ENCODE peak calls at places on chromosomes 2 and 18, in six cellular contexts. U, P, Z, M, A and L are unnamed samples.

GRCh38 chr2:69734040-69734611 is 7.8 kb upstream of the ANXA4 start:
- DNase-seq in Z (no peak), M (peak), U (no peak), P (no peak), A (no peak), L (no peak)

GRCh38 chr2:50135841-50136240 is 896.1 kb downstream of the NRXN1 start:
- DNase-seq in P (no peak), M (no peak), A (no peak), U (no peak), Z (no peak), L (no peak)

GRCh38 chr2:10196275-10196892 is 73.8 kb downstream of the RRM2 start:
- DNase-seq in U (no peak), Z (no peak), M (no peak), A (no peak), P (no peak), L (no peak)

GRCh38 chr2:68667371-68667770 is 24.0 kb downstream of the PROKR1 start:
- DNase-seq in M (no peak), U (no peak), P (no peak), Z (no peak), A (no peak), L (no peak)

GRCh38 chr2:195106681-195107380 is 550.2 kb upstream of the SLC39A10 start:
- DNase-seq in A (no peak), Z (no peak), M (no peak), P (no peak), U (no peak), L (no peak)

GRCh38 chr2:200364620-200365019 is 58.1 kb downstream of the SPATS2L start:
- DNase-seq in P (no peak), U (no peak), Z (no peak), A (no peak), M (no peak), L (no peak)

GRCh38 chr2:239944706-239945551 is 80.2 kb downstream of the NDUFA10 start:
- DNase-seq in M (no peak), Z (peak), U (peak), P (peak), A (peak), L (peak)

GRCh38 chr2:20350105-20350712 is 435 bp downstream of the PUM2 start:
- DNase-seq in P (no peak), M (no peak), A (peak), Z (no peak), U (peak), L (no peak)

GRCh38 chr2:62920070-62920469 is 130.6 kb upstream of the OTX1 start:
- DNase-seq in U (no peak), A (no peak), M (no peak), P (no peak), Z (no peak), L (no peak)

GRCh38 chr2:224151680-224152310 is 112.7 kb upstream of the SERPINE2 start:
- DNase-seq in P (no peak), A (no peak), U (no peak), M (no peak), Z (no peak), L (no peak)

GRCh38 chr2:101902169-101902568 is 89.6 kb upstream of the IL1R2 start:
- DNase-seq in A (no peak), U (no peak), P (no peak), Z (no peak), M (no peak), L (no peak)

GRCh38 chr2:212228651-212229253 is 309.9 kb downstream of the ERBB4 start:
- DNase-seq in M (no peak), A (no peak), P (no peak), U (no peak), Z (no peak), L (no peak)

GRCh38 chr2:23385351-23385747 is 370 bp downstream of the KLHL29 start:
- DNase-seq in P (no peak), M (no peak), Z (no peak), A (peak), U (no peak), L (no peak)

GRCh38 chr2:134738150-134738865 is 19.5 kb upstream of the TMEM163 start:
- DNase-seq in Z (no peak), U (no peak), M (no peak), A (no peak), P (no peak), L (no peak)

GRCh38 chr2:85878719-85879390 is 9.9 kb downstream of the ST3GAL5 start:
- DNase-seq in M (no peak), A (no peak), Z (no peak), P (no peak), U (no peak), L (no peak)

GRCh38 chr2:23488584-23488983 is 103.6 kb downstream of the KLHL29 start:
- DNase-seq in U (no peak), Z (no peak), M (no peak), P (peak), A (no peak), L (no peak)

GRCh38 chr2:150477347-150477746 is 10.1 kb downstream of the RND3 start:
- DNase-seq in A (peak), P (no peak), U (no peak), M (no peak), Z (no peak), L (no peak)

GRCh38 chr2:25078171-25079049 is 36.5 kb downstream of the EFR3B start:
- DNase-seq in M (no peak), Z (no peak), A (peak), P (no peak), U (no peak), L (no peak)

GRCh38 chr2:37928377-37928776 is 3.3 kb downstream of the RMDN2 start:
- DNase-seq in M (no peak), P (no peak), U (no peak), Z (no peak), A (no peak), L (no peak)

GRCh38 chr2:240820014-240820606 is at the start of gene KIF1A:
- DNase-seq in A (no peak), Z (no peak), P (no peak), M (no peak), U (no peak), L (no peak)

GRCh38 chr2:216572582-216573578 is 60.3 kb upstream of the IGFBP2 start:
- DNase-seq in M (no peak), P (no peak), U (no peak), Z (peak), A (peak), L (no peak)

GRCh38 chr2:120538691-120539420 is 192.9 kb downstream of the INHBB start:
- DNase-seq in M (no peak), Z (no peak), P (no peak), U (no peak), A (no peak), L (no peak)

GRCh38 chr2:37091873-37092272 is 7.6 kb downstream of the GPATCH11 start:
- DNase-seq in Z (no peak), M (no peak), A (no peak), U (no peak), P (no peak), L (no peak)

GRCh38 chr2:165016772-165017411 is 61.6 kb upstream of the SLC38A11 start:
- DNase-seq in U (peak), Z (no peak), P (no peak), A (no peak), M (no peak), L (no peak)

GRCh38 chr2:26466662-26467310 is 11.1 kb downstream of the OTOF start:
- DNase-seq in U (no peak), Z (no peak), M (no peak), A (no peak), P (peak), L (peak)

GRCh38 chr2:214341636-214342035 is 69.2 kb upstream of the VWC2L start:
- DNase-seq in U (no peak), A (no peak), M (no peak), P (no peak), Z (no peak), L (no peak)

GRCh38 chr2:200694071-200694470 is 108.3 kb downstream of the AOX1 start:
- DNase-seq in A (no peak), P (no peak), Z (no peak), M (no peak), U (no peak), L (no peak)

GRCh38 chr18:21896732-21897336 is 156.2 kb downstream of the MIB1 start:
- DNase-seq in A (no peak), Z (no peak), P (no peak), M (no peak), U (no peak), L (no peak)

GRCh38 chr2:16537347-16537746 is 128.3 kb downstream of the CYRIA start:
- DNase-seq in Z (no peak), P (no peak), A (no peak), U (no peak), M (no peak), L (no peak)

GRCh38 chr2:200394045-200394444 is 87.6 kb downstream of the SPATS2L start:
- DNase-seq in Z (no peak), M (no peak), P (no peak), U (no peak), A (no peak), L (no peak)

GRCh38 chr2:41116106-41116797 is 664.4 kb upstream of the SLC8A1 start:
- DNase-seq in P (no peak), M (no peak), U (no peak), Z (no peak), A (no peak), L (no peak)

GRCh38 chr18:64201781-64202180 is 52.9 kb upstream of the LINC00305 start:
- DNase-seq in Z (no peak), M (no peak), A (no peak), U (no peak), P (no peak), L (no peak)

GRCh38 chr2:96523659-96524481 is 12.7 kb upstream of the ARID5A start:
- DNase-seq in U (no peak), Z (no peak), M (no peak), A (no peak), P (no peak), L (no peak)

GRCh38 chr18:1840878-1841277 is 730.4 kb downstream of the METTL4 start:
- DNase-seq in Z (no peak), M (no peak), A (no peak), P (no peak), U (no peak), L (no peak)

GRCh38 chr2:177254433-177255226 is 9.9 kb downstream of the NFE2L2 start:
- DNase-seq in M (no peak), Z (no peak), P (no peak), A (no peak), U (no peak), L (no peak)

GRCh38 chr2:203934006-203934632 is 2.4 kb upstream of the ICOS start:
- DNase-seq in Z (no peak), A (no peak), U (peak), P (no peak), M (no peak), L (no peak)

GRCh38 chr18:13658444-13659204 is 67.7 kb downstream of the FAM210A start:
- DNase-seq in U (no peak), P (no peak), A (no peak), Z (no peak), M (no peak), L (no peak)

DNA sequence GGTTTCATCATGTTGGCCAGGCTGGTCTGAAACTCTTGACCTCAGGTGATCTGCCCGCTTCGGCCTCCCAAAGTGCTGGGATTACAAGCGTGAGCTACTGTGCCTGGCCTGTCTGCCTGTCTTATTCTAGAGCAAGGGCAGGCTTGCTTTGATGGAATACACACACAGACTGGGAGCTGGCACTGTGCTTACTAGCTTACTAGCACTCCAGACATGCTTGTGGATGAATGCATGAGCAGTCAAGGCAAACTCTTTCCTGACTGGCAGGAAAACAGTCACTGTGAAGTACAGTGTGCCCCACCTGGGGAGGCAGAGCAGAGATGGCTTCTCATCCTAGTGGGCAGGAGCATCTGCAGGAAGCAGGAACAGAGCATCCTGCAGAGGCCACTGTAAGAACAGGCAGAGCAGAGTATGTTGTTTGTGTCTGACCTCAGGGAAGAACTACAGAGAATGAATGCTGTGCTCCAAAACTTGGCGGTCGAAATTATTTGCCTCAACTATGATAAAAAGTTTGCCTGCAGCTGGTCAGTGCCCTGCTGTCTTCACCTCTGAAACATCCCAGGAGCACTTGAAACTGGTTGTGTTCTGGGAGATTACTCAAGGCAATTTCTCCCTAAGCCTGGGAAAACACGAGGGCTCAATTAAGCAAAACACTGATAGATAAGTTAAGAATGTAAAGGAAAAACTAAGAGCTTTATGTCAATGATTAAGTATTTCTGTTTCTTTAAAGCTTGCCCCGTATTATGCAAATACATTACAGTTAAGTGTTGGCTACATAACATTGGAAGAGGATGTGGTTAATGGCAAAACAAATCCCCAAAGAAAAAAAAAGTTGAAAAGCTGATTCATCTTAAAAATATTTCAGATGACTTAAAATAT is 102.4 kb downstream of the VAPA start:
- DNase-seq in P (no peak), Z (no peak), U (no peak), A (peak), M (peak), L (no peak)
- TF ChIP-seq CTCF in P (peak), Z (no peak), U (no peak), A (peak), M (peak), L (peak)

DNA sequence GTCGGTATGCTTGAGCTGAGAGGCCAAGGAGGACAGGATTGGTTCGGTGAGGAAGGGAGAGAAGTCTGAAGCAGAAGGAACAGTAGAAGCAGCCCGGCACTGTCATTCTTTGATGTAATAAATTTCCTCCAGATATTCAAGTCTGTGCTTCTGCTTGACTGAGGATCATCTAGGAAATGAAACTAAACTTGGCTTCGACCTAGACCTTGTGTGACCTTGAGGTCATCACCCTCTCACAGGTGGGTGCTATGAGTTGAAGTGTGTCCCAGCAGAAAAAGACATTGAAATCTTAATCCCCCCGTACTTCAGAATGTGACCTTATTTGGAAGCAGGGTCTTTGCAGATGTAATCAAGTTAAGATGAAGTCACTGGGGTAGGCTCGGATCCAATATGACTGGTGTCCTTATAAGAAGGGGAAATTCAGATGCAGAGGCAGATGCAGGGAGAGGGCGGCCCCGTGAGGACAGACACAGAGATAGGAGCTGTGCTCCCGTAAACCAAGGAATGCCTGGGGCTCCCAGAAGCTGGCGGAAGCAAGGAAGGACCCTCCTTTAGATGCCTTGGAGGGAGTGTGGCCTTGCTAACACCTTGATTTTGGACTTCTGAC is 49.0 kb downstream of the PRKCE start:
- DNase-seq in P (no peak), M (no peak), Z (no peak), A (no peak), U (no peak), L (no peak)
- TF ChIP-seq CTCF in P (no peak), M (no peak), Z (no peak), A (no peak), U (no peak), L (no peak)

GRCh38 chr2:188983427-188984101 is 9.4 kb downstream of the COL3A1 start:
- DNase-seq in P (no peak), U (no peak), M (peak), A (no peak), Z (no peak), L (no peak)

GRCh38 chr2:188979730-188980123 is 5.6 kb downstream of the COL3A1 start:
- DNase-seq in M (no peak), P (no peak), A (no peak), Z (no peak), U (no peak), L (no peak)

GRCh38 chr2:188986839-188987238 is 12.7 kb downstream of the COL3A1 start:
- DNase-seq in M (no peak), U (no peak), P (no peak), A (no peak), Z (no peak), L (no peak)

GRCh38 chr2:188984680-188985079 is 10.5 kb downstream of the COL3A1 start:
- DNase-seq in U (no peak), P (no peak), M (peak), A (no peak), Z (no peak), L (no peak)

DNA sequence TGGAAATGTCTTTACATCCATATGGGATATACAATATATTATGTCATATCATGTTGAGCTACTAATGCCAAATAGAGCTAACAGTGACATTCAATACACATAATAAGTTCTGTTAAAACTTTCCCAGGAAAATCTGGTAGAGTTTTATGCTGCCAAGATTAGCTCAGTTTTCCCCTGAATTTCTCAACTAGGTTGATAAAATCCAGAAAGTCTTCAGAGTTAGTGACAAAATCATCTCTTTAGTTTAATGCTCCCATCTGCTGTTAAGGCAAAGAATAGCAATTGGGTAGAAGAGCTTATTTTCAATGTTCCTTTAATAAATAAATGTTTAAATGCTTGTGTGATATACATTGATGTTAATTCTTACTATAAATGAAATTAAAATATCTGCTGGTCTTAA is 10.0 kb downstream of the COL3A1 start:
- DNase-seq in U (no peak), A (no peak), Z (no peak), P (no peak), M (peak), L (no peak)
- TF ChIP-seq CTCF in U (no peak), A (peak), Z (no peak), P (peak), M (peak), L (peak)

GRCh38 chr2:11746376-11746806 is at the start of gene LPIN1:
- DNase-seq in P (peak), Z (peak), U (peak), M (peak), A (peak), L (no peak)
- TF ChIP-seq CTCF in P (peak), Z (no peak), U (peak), M (no peak), A (no peak), L (peak)

GRCh38 chr2:43898134-43898957 is 59.6 kb downstream of the ABCG8 start:
- DNase-seq in A (no peak), Z (peak), P (no peak), U (no peak), M (no peak), L (no peak)
- TF ChIP-seq CTCF in A (peak), Z (no peak), P (peak), U (no peak), M (peak), L (peak)